ENCODE peak calls at places on chromosomes 7 and 10, in nine cellular contexts. X is lower lobe of right lung; O is dorsolateral prefrontal cortex; Z is CD8-positive, alpha-beta T cell; Y is uterus; N is RWPE1; J is CD4-positive, alpha-beta T cell; F is RWPE2; I is psoas muscle. P is an unnamed sample.
A peak's percentile ranks its signal among the peaks of the same experiment; 100 is the strongest.

GRCh38 chr10:98460837-98461499 is 14.2 kb upstream of the HPS1 start:
- DNase-seq in X (no peak), O (no peak), Z (no peak), Y (peak; percentile 56), N (peak; percentile 90), J (no peak), F (no peak), I (no peak), P (peak; percentile 50)

GRCh38 chr7:99380823-99381663 is 6.5 kb downstream of the ARPC1B start:
- DNase-seq in X (no peak), O (no peak), Z (peak; percentile 83), Y (no peak), N (no peak), J (peak; percentile 95), F (no peak), I (no peak), P (no peak)

GRCh38 chr7:91302794-91303193 is 38.6 kb downstream of the FZD1 start:
- DNase-seq in X (no peak), O (no peak), Z (no peak), Y (no peak), N (no peak), J (no peak), F (no peak), I (no peak), P (no peak)

GRCh38 chr10:115801987-115802386 is 471.0 kb downstream of the GFRA1 start:
- DNase-seq in X (no peak), O (no peak), Z (no peak), Y (no peak), N (no peak), J (no peak), F (no peak), I (no peak), P (no peak)

GRCh38 chr10:69600761-69601330 is 27.6 kb upstream of the NEUROG3 start:
- DNase-seq in X (no peak), O (no peak), Z (no peak), Y (no peak), N (no peak), J (no peak), F (no peak), I (no peak), P (no peak)

GRCh38 chr7:41536116-41536515 is 166.8 kb downstream of the INHBA start:
- DNase-seq in X (no peak), O (no peak), Z (no peak), Y (no peak), N (no peak), J (no peak), F (no peak), I (no peak), P (no peak)

GRCh38 chr7:140200102-140200989 is 23.6 kb upstream of the KDM7A start:
- DNase-seq in X (no peak), O (no peak), Z (no peak), Y (no peak), N (peak; percentile 48), J (no peak), F (no peak), I (peak; percentile 59), P (peak; percentile 81)

GRCh38 chr10:123139521-123140163 is 3.9 kb downstream of the HMX3 start:
- DNase-seq in X (no peak), O (no peak), Z (no peak), Y (no peak), N (no peak), J (no peak), F (no peak), I (no peak), P (no peak)

GRCh38 chr7:69825031-69825681 is 226.9 kb downstream of the AUTS2 start:
- DNase-seq in X (no peak), O (no peak), Z (no peak), Y (no peak), N (no peak), J (no peak), F (no peak), I (no peak), P (no peak)

GRCh38 chr7:42692609-42693008 is 219.3 kb downstream of the C7orf25 start:
- DNase-seq in X (no peak), O (no peak), Z (no peak), Y (no peak), N (no peak), J (no peak), F (no peak), I (no peak), P (no peak)

GRCh38 chr7:66847879-66848810 is 72.9 kb upstream of the TMEM248 start:
- DNase-seq in X (no peak), O (no peak), Z (no peak), Y (no peak), N (peak; percentile 41), J (no peak), F (no peak), I (no peak), P (no peak)

GRCh38 chr10:132981746-132982145 is 39.4 kb upstream of the CFAP46 start:
- DNase-seq in X (peak; percentile 39), O (no peak), Z (no peak), Y (no peak), N (no peak), J (peak; percentile 0), F (no peak), I (peak; percentile 30), P (no peak)

GRCh38 chr10:86711957-86712708 is 43.8 kb downstream of the LDB3 start:
- DNase-seq in X (no peak), O (no peak), Z (peak; percentile 19), Y (peak; percentile 57), N (peak; percentile 30), J (peak; percentile 17), F (no peak), I (peak; percentile 86), P (peak; percentile 74)

GRCh38 chr10:96500050-96500449 is 13.7 kb downstream of the TLL2 start:
- DNase-seq in X (no peak), O (no peak), Z (no peak), Y (no peak), N (no peak), J (no peak), F (no peak), I (no peak), P (no peak)

GRCh38 chr10:96505150-96506136 is 8.3 kb downstream of the TLL2 start:
- DNase-seq in X (no peak), O (no peak), Z (no peak), Y (no peak), N (peak; percentile 83), J (no peak), F (no peak), I (no peak), P (no peak)

GRCh38 chr10:96502561-96503267 is 11.0 kb downstream of the TLL2 start:
- DNase-seq in X (no peak), O (no peak), Z (no peak), Y (no peak), N (peak; percentile 44), J (no peak), F (no peak), I (no peak), P (no peak)

GRCh38 chr10:96500519-96500918 is 13.2 kb downstream of the TLL2 start:
- DNase-seq in X (no peak), O (no peak), Z (no peak), Y (no peak), N (no peak), J (no peak), F (no peak), I (no peak), P (no peak)

DNA sequence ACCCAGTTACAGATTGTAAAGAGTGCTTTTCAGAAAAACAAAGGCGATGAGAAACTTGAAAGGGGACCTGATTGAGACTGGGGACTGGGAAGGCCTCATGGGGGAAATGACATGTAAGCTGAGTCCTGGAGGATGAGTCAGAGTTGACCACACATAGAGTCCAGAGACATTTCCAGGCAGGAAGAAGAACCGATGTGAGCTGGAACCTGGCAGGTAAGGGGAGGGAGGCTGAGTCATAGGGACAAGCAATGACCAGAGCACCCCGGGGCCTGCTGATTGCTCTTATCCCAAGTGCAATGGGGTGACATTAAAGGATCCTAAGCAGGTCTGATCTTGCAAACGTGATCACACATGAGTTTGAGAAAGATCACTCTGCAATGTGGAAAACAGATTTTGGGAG is 11.7 kb downstream of the TLL2 start:
- DNase-seq in X (no peak), O (no peak), Z (no peak), Y (no peak), N (peak; percentile 87), J (no peak), F (peak; percentile 83), I (no peak), P (no peak)
- H3K27ac ChIP-seq in X (no peak overlapping the region), O (no peak overlapping the region), Z (no peak overlapping the region), Y (no peak overlapping the region), N (peak overlapping the region; percentile 28), J (no peak overlapping the region), F (peak overlapping the region; percentile 34), I (no peak overlapping the region), P (no peak overlapping the region)

GRCh38 chr10:28503114-28503513 is 29.8 kb upstream of the WAC start:
- DNase-seq in X (no peak), O (no peak), Z (no peak), Y (no peak), N (peak; percentile 59), J (no peak), F (no peak), I (no peak), P (no peak)
- TF ChIP-seq CTCF in X (no peak), O (no peak), Z (no peak), Y (no peak), N (peak; percentile 46), J (no peak), F (no peak), I (no peak), P (no peak)

GRCh38 chr7:154929006-154929726 is 73.8 kb downstream of the PAXIP1 start:
- DNase-seq in X (no peak), O (no peak), Z (no peak), Y (no peak), N (no peak), J (no peak), F (no peak), I (no peak), P (no peak)

GRCh38 chr7:154931906-154932305 is 71.0 kb downstream of the PAXIP1 start:
- DNase-seq in X (no peak), O (no peak), Z (no peak), Y (no peak), N (no peak), J (no peak), F (no peak), I (no peak), P (no peak)

GRCh38 chr7:154928136-154929005 is 74.6 kb downstream of the PAXIP1 start:
- DNase-seq in X (no peak), O (no peak), Z (peak; percentile 33), Y (peak; percentile 37), N (peak; percentile 95), J (peak; percentile 25), F (no peak), I (no peak), P (peak; percentile 36)

GRCh38 chr7:154927624-154928125 is 75.2 kb downstream of the PAXIP1 start:
- DNase-seq in X (no peak), O (peak; percentile 92), Z (peak; percentile 68), Y (peak; percentile 69), N (peak; percentile 71), J (peak; percentile 76), F (no peak), I (no peak), P (peak; percentile 81)
- H3K27ac ChIP-seq in X (peak overlapping the region; percentile 92), O (peak overlapping the region; percentile 64), Z (peak overlapping the region; percentile 84), Y (peak overlapping the region; percentile 95), N (no peak overlapping the region), J (peak overlapping the region; percentile 69), F (peak overlapping the region; percentile 45), I (peak overlapping the region; percentile 84), P (peak overlapping the region; percentile 94)

DNA sequence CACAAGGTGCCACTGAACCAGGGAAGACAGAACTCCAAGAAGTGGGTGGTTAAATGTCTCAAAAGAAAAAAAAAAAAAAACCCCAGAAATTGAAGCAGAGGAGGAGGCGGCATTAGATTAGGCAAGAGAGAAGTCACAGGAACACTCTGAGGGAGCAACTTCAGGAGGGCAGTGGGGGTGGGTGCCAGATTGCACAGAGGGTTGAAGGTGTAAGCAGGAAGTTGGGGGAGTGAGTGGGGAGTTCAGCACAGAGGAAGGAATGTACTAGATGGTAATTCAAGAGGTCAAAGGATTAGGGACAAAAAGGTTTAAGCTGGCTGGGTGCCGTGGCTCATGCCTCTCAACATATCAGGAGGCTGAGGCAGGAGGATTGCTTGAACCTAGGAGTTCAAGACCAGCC is 110.0 kb upstream of the PDLIM1 start:
- DNase-seq in X (peak; percentile 72), O (peak; percentile 63), Z (no peak), Y (no peak), N (no peak), J (no peak), F (no peak), I (no peak), P (peak; percentile 64)
- TF ChIP-seq CTCF in X (no peak), O (no peak), Z (no peak), Y (no peak), N (no peak), J (no peak), F (no peak), I (no peak), P (no peak)